ENCODE peak calls at places on chromosomes 1 and 21, in five cellular contexts. E is RWPE2, A is right atrium auricular region, P is testis, U is AG10803. C is an unnamed sample.
A peak's percentile ranks its signal among the peaks of the same experiment; 100 is the strongest.

GRCh38 chr1:176643536-176643935 is 180.6 kb downstream of the PAPPA2 start:
- DNase-seq in E (no peak), A (no peak), U (peak; percentile 53), P (no peak), C (peak; percentile 74)

GRCh38 chr1:110187139-110187890 is 22.8 kb upstream of the KCNC4 start:
- DNase-seq in P (no peak), A (no peak), E (no peak), U (peak; percentile 75), C (no peak)

GRCh38 chr1:93694039-93694438 is 12.4 kb upstream of the BCAR3 start:
- DNase-seq in A (no peak), P (no peak), U (no peak), E (no peak), C (no peak)

GRCh38 chr1:241533375-241534115 is 1.4 kb downstream of the KMO start:
- DNase-seq in U (no peak), E (no peak), A (no peak), P (no peak), C (no peak)

GRCh38 chr1:235918481-235918880 is 51.8 kb upstream of the LYST start:
- DNase-seq in U (no peak), E (no peak), A (no peak), P (no peak), C (no peak)

GRCh38 chr1:154170547-154171221 is 15.8 kb upstream of the NUP210L start:
- DNase-seq in E (no peak), U (no peak), P (no peak), A (no peak), C (no peak)

GRCh38 chr1:15848143-15848928 is 829 bp downstream of the SPEN start:
- DNase-seq in U (peak; percentile 32), P (peak; percentile 37), A (no peak), E (no peak), C (peak; percentile 21)

GRCh38 chr1:35577071-35577998 is 4.2 kb downstream of the TFAP2E start:
- DNase-seq in A (no peak), P (peak; percentile 35), E (no peak), U (no peak), C (no peak)

GRCh38 chr1:85328713-85329376 is 52.4 kb upstream of the BCL10 start:
- DNase-seq in U (peak; percentile 99), E (peak; percentile 84), A (no peak), P (no peak), C (peak; percentile 97)

GRCh38 chr21:44853601-44854390 is 19.7 kb downstream of the PTTG1IP start:
- DNase-seq in P (no peak), A (no peak), U (no peak), E (no peak), C (no peak)

GRCh38 chr1:109025691-109026090 is 16.2 kb downstream of the WDR47 start:
- DNase-seq in E (no peak), A (no peak), P (no peak), U (peak; percentile 6), C (no peak)

GRCh38 chr1:109632671-109633346 is 13.2 kb downstream of the AMPD2 start:
- DNase-seq in E (no peak), U (no peak), P (peak; percentile 86), A (peak; percentile 54), C (no peak)

GRCh38 chr1:239982762-239983161 is 108.9 kb upstream of the FMN2 start:
- DNase-seq in A (no peak), P (no peak), E (no peak), U (no peak), C (no peak)

GRCh38 chr1:180210008-180210555 is 20.0 kb upstream of the LHX4 start:
- DNase-seq in A (no peak), U (no peak), P (no peak), E (peak; percentile 53), C (no peak)

GRCh38 chr1:208935517-208936187 is 647.9 kb upstream of the CAMK1G start:
- DNase-seq in P (no peak), A (no peak), E (no peak), U (no peak), C (no peak)

GRCh38 chr1:14970115-14970798 is 183.3 kb upstream of the TMEM51 start:
- DNase-seq in E (no peak), U (peak; percentile 97), A (peak; percentile 71), P (peak; percentile 91), C (peak; percentile 80)

GRCh38 chr1:91755176-91755575 is 130.8 kb downstream of the TGFBR3 start:
- DNase-seq in P (peak; percentile 71), A (peak; percentile 76), E (no peak), U (peak; percentile 94), C (no peak)

GRCh38 chr1:211331011-211331709 is 4.5 kb downstream of the TRAF5 start:
- DNase-seq in E (no peak), P (no peak), U (peak; percentile 62), A (no peak), C (peak; percentile 52)

GRCh38 chr1:59455206-59455605 is 158.3 kb downstream of the FGGY start:
- DNase-seq in U (peak; percentile 69), P (no peak), E (no peak), A (no peak), C (peak; percentile 64)

GRCh38 chr1:208081972-208082371 is 162.2 kb downstream of the PLXNA2 start:
- DNase-seq in P (peak; percentile 70), U (no peak), A (no peak), E (no peak), C (peak; percentile 49)

GRCh38 chr1:31570228-31570627 is 6.1 kb upstream of the TINAGL1 start:
- DNase-seq in U (no peak), E (no peak), P (no peak), A (peak; percentile 32), C (no peak)

GRCh38 chr1:202034683-202035462 is 24.5 kb downstream of the ELF3 start:
- DNase-seq in A (peak; percentile 83), P (peak; percentile 23), U (peak; percentile 95), E (peak; percentile 92), C (peak; percentile 97)

GRCh38 chr1:68174173-68175113 is 57.9 kb downstream of the WLS start:
- DNase-seq in P (peak; percentile 70), U (peak; percentile 94), E (peak; percentile 80), A (peak; percentile 76), C (peak; percentile 97)

GRCh38 chr1:27179373-27179772 is 24.4 kb upstream of the SLC9A1 start:
- DNase-seq in P (no peak), U (peak; percentile 26), E (no peak), A (no peak), C (no peak)

GRCh38 chr21:43827015-43827611 is 37.7 kb downstream of the RRP1 start:
- DNase-seq in A (no peak), P (no peak), U (peak; percentile 57), E (no peak), C (peak; percentile 69)

GRCh38 chr1:119869962-119870361 is 26.4 kb downstream of the ADAM30 start:
- DNase-seq in A (no peak), U (no peak), P (no peak), E (no peak), C (no peak)

GRCh38 chr1:61873994-61874393 is 131.7 kb downstream of the PATJ start:
- DNase-seq in A (no peak), U (no peak), E (no peak), P (no peak), C (no peak)

GRCh38 chr1:9024837-9025236 is 1.4 kb downstream of the SLC2A7 start:
- DNase-seq in E (no peak), P (peak; percentile 43), U (no peak), A (no peak), C (no peak)

GRCh38 chr1:71303617-71304041 is 222.8 kb upstream of the ZRANB2 start:
- DNase-seq in A (no peak), U (no peak), E (no peak), P (no peak), C (peak; percentile 29)

GRCh38 chr1:233172201-233172600 is 123.3 kb downstream of the PCNX2 start:
- DNase-seq in U (peak; percentile 33), P (peak; percentile 21), A (no peak), E (no peak), C (peak; percentile 29)

GRCh38 chr1:40594187-40594531 is 62.7 kb downstream of the ZNF684 start:
- DNase-seq in E (no peak), P (no peak), U (no peak), A (no peak), C (no peak)

GRCh38 chr1:20733361-20733975 is 965 bp upstream of the SH2D5 start:
- DNase-seq in P (no peak), A (peak; percentile 54), E (no peak), U (no peak), C (peak; percentile 14)
- H3K4me3 ChIP-seq in P (no peak overlapping the region), A (peak overlapping the region; percentile 58), E (no peak overlapping the region), U (no peak overlapping the region), C (no peak overlapping the region)

DNA sequence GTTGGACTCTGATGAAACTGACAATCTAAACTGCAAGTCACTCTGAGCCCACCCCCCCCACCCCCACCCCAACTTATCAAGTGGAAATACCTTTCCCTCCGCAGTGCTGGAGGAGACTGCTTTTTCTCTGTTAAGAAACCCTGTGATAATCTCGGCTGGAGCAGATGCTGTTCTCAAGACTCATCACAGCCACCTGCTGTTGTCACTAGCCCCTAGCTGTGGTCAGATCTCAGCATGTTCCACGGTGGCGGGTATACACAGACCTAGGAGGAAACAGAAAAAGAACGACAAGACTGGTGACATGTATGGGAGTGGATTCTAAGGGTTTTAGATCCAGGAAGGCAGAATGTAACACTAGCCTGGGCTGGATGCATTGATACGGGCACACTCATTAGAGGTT is 2.3 kb downstream of the ACTL8 start:
- DNase-seq in U (no peak), A (no peak), P (no peak), E (no peak), C (no peak)
- TF ChIP-seq CTCF in U (no peak), A (no peak), P (no peak), E (no peak), C (no peak)

GRCh38 chr1:6357243-6357929 is 36.2 kb downstream of the ACOT7 start:
- DNase-seq in U (no peak), A (no peak), E (no peak), P (no peak), C (no peak)

GRCh38 chr1:6360517-6360916 is 33.0 kb downstream of the ACOT7 start:
- DNase-seq in P (no peak), U (no peak), A (no peak), E (no peak), C (no peak)

GRCh38 chr1:6359568-6360496 is 33.7 kb downstream of the ACOT7 start:
- DNase-seq in E (peak; percentile 62), A (peak; percentile 77), P (peak; percentile 80), U (peak; percentile 64), C (peak; percentile 50)

GRCh38 chr1:6358757-6359567 is 34.6 kb downstream of the ACOT7 start:
- DNase-seq in E (no peak), U (peak; percentile 79), P (no peak), A (peak; percentile 68), C (peak; percentile 69)

GRCh38 chr1:6358144-6358624 is 35.4 kb downstream of the ACOT7 start:
- DNase-seq in U (no peak), A (no peak), E (peak; percentile 71), P (no peak), C (no peak)
- H3K4me3 ChIP-seq in U (no peak overlapping the region), A (no peak overlapping the region), E (no peak overlapping the region), P (no peak overlapping the region), C (no peak overlapping the region)

GRCh38 chr21:32581732-32582131 is 3.6 kb downstream of the TCP10L start:
- DNase-seq in E (no peak), A (no peak), P (no peak), U (no peak), C (no peak)

GRCh38 chr21:32580949-32581348 is 4.4 kb downstream of the TCP10L start:
- DNase-seq in U (no peak), A (no peak), E (no peak), P (no peak), C (no peak)

GRCh38 chr21:32574946-32575925 is 10.1 kb downstream of the TCP10L start:
- DNase-seq in A (no peak), E (no peak), P (no peak), U (no peak), C (no peak)

GRCh38 chr21:32576011-32576410 is 9.3 kb downstream of the TCP10L start:
- DNase-seq in E (no peak), P (no peak), U (no peak), A (no peak), C (no peak)

GRCh38 chr21:32578107-32578691 is 7.1 kb downstream of the TCP10L start:
- DNase-seq in A (no peak), P (no peak), E (no peak), U (peak; percentile 5), C (no peak)
- TF ChIP-seq CTCF in A (no peak), P (no peak), E (peak; percentile 19), U (peak; percentile 36), C (peak; percentile 57)

C was measured in astrocyte of the spinal cord.